ENCODE peak calls at places on chromosomes 6 and 20, in six cellular contexts. O is fibroblast of mammary gland, L is SJSA1, Q is ELR, U is EH, K is DMS53. G is an unnamed sample.

GRCh38 chr6:133392015-133392414 is 150.9 kb downstream of the EYA4 start:
- DNase-seq in U (no peak), O (no peak), Q (no peak), L (no peak), K (no peak), G (no peak)

GRCh38 chr20:40687384-40688128 is 1.5 kb downstream of the MAFB start:
- DNase-seq in K (no peak), L (no peak), U (peak), O (peak), Q (peak), G (peak)

GRCh38 chr6:43926644-43927524 is 156.9 kb downstream of the VEGFA start:
- DNase-seq in K (peak), L (peak), Q (peak), O (peak), U (peak), G (peak)

GRCh38 chr6:79506251-79506650 is 31.0 kb downstream of the LCA5 start:
- DNase-seq in O (peak), K (no peak), L (no peak), Q (peak), U (no peak), G (no peak)

GRCh38 chr6:118565317-118565960 is 17.3 kb downstream of the PLN start:
- DNase-seq in K (peak), O (no peak), L (no peak), U (no peak), Q (peak), G (no peak)

GRCh38 chr6:157120523-157121232 is 202.6 kb downstream of the TMEM242 start:
- DNase-seq in Q (no peak), U (no peak), L (no peak), O (no peak), K (no peak), G (no peak)

GRCh38 chr6:138596126-138596525 is 96.8 kb upstream of the NHSL1 start:
- DNase-seq in O (no peak), K (no peak), Q (no peak), U (peak), L (no peak), G (no peak)

GRCh38 chr6:138833819-138834539 is 38.1 kb downstream of the ECT2L start:
- DNase-seq in U (no peak), K (peak), L (no peak), O (no peak), Q (no peak), G (no peak)

GRCh38 chr6:70415247-70415646 is 1.9 kb downstream of the FAM135A start:
- DNase-seq in K (no peak), Q (no peak), O (no peak), U (no peak), L (no peak), G (no peak)

GRCh38 chr6:106556368-106556960 is 72.8 kb downstream of the RTN4IP1 start:
- DNase-seq in K (peak), L (no peak), O (peak), U (peak), Q (peak), G (no peak)

GRCh38 chr6:105739764-105740163 is 336.9 kb upstream of the PREP start:
- DNase-seq in O (no peak), Q (peak), K (no peak), L (no peak), U (no peak), G (no peak)

GRCh38 chr20:12570371-12570770 is 438.4 kb upstream of the SPTLC3 start:
- DNase-seq in U (no peak), K (peak), Q (peak), O (no peak), L (no peak), G (no peak)

GRCh38 chr6:133610974-133611373 is 277.9 kb upstream of the TCF21 start:
- DNase-seq in Q (no peak), K (peak), U (no peak), O (peak), L (no peak), G (no peak)

GRCh38 chr6:47134476-47135189 is 92.5 kb upstream of the ADGRF1 start:
- DNase-seq in U (peak), L (no peak), O (peak), Q (peak), K (peak), G (no peak)

GRCh38 chr6:105993769-105994521 is 92.2 kb upstream of the PRDM1 start:
- DNase-seq in K (peak), O (peak), U (peak), Q (peak), L (no peak), G (no peak)

GRCh38 chr6:138089325-138089724 is 17.9 kb downstream of the PERP start:
- DNase-seq in L (no peak), O (no peak), Q (no peak), U (no peak), K (no peak), G (no peak)

GRCh38 chr20:37697314-37697713 is 3.5 kb downstream of the CTNNBL1 start:
- DNase-seq in Q (no peak), O (no peak), K (no peak), L (no peak), U (no peak), G (no peak)

GRCh38 chr20:58927490-58928061 is 53.5 kb upstream of the NELFCD start:
- DNase-seq in O (no peak), L (no peak), K (no peak), U (no peak), Q (no peak), G (no peak)

GRCh38 chr6:27668442-27669275 is 195.8 kb upstream of the ZNF184 start:
- DNase-seq in O (peak), K (peak), Q (peak), L (no peak), U (peak), G (no peak)

GRCh38 chr20:55882922-55883321 is 122.4 kb downstream of the CBLN4 start:
- DNase-seq in U (no peak), L (no peak), O (no peak), Q (no peak), K (no peak), G (no peak)

GRCh38 chr6:106149472-106150069 is 63.4 kb downstream of the PRDM1 start:
- DNase-seq in K (no peak), Q (no peak), O (no peak), U (no peak), L (no peak), G (no peak)

GRCh38 chr6:44253307-44254101 is 3.8 kb downstream of the SLC35B2 start:
- DNase-seq in Q (peak), K (peak), O (peak), L (peak), U (peak), G (no peak)

GRCh38 chr20:1899169-1899525 is 3.9 kb downstream of the SIRPA start:
- DNase-seq in Q (no peak), U (no peak), L (no peak), O (no peak), K (no peak), G (no peak)

GRCh38 chr20:57429579-57430202 is 38.5 kb downstream of the RBM38 start:
- DNase-seq in K (no peak), O (peak), L (peak), Q (peak), U (peak), G (peak)